ENCODE peak calls at places on chromosomes 13 and 19, in six cellular contexts. H is tibial artery, Y is transverse colon, C is natural killer cell, M is activated B cell treated with CpG ODN at 0.5 μM for 24 hours, A is AG04450. Q is an unnamed sample.
A peak's percentile ranks its signal among the peaks of the same experiment; 100 is the strongest.

GRCh38 chr19:58380037-58380735 is 644 bp downstream of the ZNF837 start:
- DNase-seq in M (no peak), Y (no peak), A (no peak), H (no peak), C (no peak), Q (no peak)

GRCh38 chr13:20190481-20191310 is 2.0 kb downstream of the GJB2 start:
- DNase-seq in H (no peak), C (no peak), M (no peak), A (peak; percentile 39), Y (no peak), Q (no peak)

GRCh38 chr19:12527034-12527836 is 24.0 kb downstream of the ZNF564 start:
- DNase-seq in H (no peak), M (no peak), Y (no peak), C (no peak), A (no peak), Q (no peak)

GRCh38 chr19:50679177-50680125 is 30.2 kb downstream of the C19orf81 start:
- DNase-seq in Y (peak; percentile 77), C (peak; percentile 73), M (peak; percentile 80), A (peak; percentile 36), H (peak; percentile 54), Q (peak; percentile 18)

GRCh38 chr13:67259208-67259607 is 29.1 kb upstream of the PCDH9 start:
- DNase-seq in H (no peak), Y (no peak), C (no peak), M (no peak), A (no peak), Q (no peak)

GRCh38 chr13:100588350-100589177 is at the start of gene GGACT:
- DNase-seq in H (peak; percentile 38), A (no peak), M (peak; percentile 80), C (peak; percentile 81), Y (peak; percentile 84), Q (peak; percentile 86)

GRCh38 chr19:43763473-43763939 is 8.7 kb upstream of the SMG9 start:
- DNase-seq in M (no peak), C (no peak), Y (no peak), H (no peak), A (no peak), Q (no peak)

GRCh38 chr13:96086736-96087135 is 3.2 kb upstream of the HS6ST3 start:
- DNase-seq in A (no peak), M (no peak), Y (no peak), H (no peak), C (no peak), Q (no peak)

GRCh38 chr13:98252931-98253470 is 75.9 kb upstream of the RNF113B start:
- DNase-seq in C (no peak), H (no peak), Y (no peak), A (no peak), M (no peak), Q (no peak)

GRCh38 chr13:95160112-95160906 is 140.9 kb downstream of the ABCC4 start:
- DNase-seq in A (peak; percentile 21), Y (no peak), C (no peak), H (no peak), M (no peak), Q (no peak)

DNA sequence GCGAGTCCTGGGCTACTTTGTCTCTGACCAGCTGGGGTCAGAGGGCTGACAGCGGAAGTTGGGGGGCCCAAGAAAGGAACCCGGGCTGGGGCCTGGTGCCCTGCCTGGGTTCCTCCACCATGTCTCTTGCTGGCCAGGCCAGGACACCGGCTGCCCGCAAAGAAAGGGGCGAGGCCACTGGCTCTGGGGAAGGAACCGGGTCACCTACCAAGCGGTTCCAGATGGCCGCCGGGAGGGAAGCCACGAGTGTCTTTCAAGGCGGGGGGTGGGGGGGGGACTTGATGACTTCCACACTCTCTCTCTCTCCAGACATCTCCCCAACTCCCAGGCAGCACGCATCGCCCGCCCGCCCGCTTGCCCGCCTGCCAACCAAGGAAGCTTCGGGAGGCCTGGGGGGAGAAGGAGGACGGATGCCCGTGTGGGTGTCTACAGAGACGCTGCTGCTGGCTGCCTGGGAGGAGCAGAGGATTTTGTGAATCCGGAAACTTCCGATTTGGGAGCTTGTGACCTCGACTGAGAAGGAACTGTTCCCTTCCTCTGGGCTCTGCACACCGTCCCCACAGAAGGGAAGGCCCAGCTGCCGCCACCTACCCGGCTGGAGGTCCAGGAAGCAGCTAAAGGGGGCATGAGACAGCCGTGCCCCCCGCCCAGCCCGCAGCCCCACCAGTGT is 1.1 kb downstream of the PIP5K1C start:
- DNase-seq in H (peak; percentile 66), C (peak; percentile 26), M (peak; percentile 31), Y (peak; percentile 50), A (no peak), Q (no peak)
- TF ChIP-seq CTCF in H (no peak), C (no peak), M (no peak), Y (no peak), A (no peak), Q (no peak)

DNA sequence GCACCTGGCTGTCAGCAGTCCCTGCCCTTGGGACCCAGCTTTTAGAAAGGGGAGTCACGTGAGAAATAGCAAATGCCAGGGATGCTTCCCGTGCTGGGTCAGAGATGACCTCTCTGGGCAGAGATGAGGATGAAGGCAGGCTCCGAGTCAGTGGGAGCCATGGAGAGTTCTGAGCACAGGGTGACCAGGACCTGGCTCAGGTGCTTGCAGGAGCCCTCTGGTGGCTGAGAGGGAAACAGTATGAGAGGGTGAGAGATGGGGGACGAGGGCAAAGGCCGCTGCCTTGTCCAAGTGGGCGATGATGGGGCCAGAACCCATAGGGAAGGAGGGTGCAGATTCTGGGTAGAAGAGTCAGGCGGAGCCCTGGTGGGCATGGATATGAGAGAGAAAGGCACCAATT is 15.8 kb downstream of the TMED1 start:
- DNase-seq in C (no peak), Y (no peak), A (no peak), M (no peak), H (no peak), Q (no peak)
- TF ChIP-seq CTCF in C (no peak), Y (no peak), A (peak; percentile 22), M (no peak), H (no peak), Q (no peak)

GRCh38 chr13:113123226-113124150 is 889 bp downstream of the F10 start:
- DNase-seq in H (no peak), Y (no peak), A (no peak), M (peak; percentile 2), C (no peak), Q (peak; percentile 38)
- TF ChIP-seq CTCF in H (no peak), Y (no peak), A (peak; percentile 30), M (no peak), C (no peak), Q (no peak)

GRCh38 chr13:101755228-101755887 is 302.9 kb downstream of the ITGBL1 start:
- DNase-seq in Y (no peak), H (no peak), C (no peak), M (no peak), A (no peak), Q (no peak)

GRCh38 chr13:101752432-101752831 is 300.0 kb downstream of the ITGBL1 start:
- DNase-seq in M (no peak), C (no peak), A (no peak), Y (no peak), H (no peak), Q (no peak)

GRCh38 chr13:101763191-101763590 is 310.7 kb downstream of the ITGBL1 start:
- DNase-seq in Y (no peak), M (no peak), C (no peak), H (no peak), A (no peak), Q (no peak)

GRCh38 chr13:101757446-101758039 is 305.1 kb downstream of the ITGBL1 start:
- DNase-seq in A (no peak), M (no peak), H (no peak), C (no peak), Y (no peak), Q (no peak)
- TF ChIP-seq CTCF in A (peak; percentile 58), M (no peak), H (peak; percentile 73), C (no peak), Y (peak; percentile 56), Q (peak; percentile 57)

GRCh38 chr13:33845572-33846305 is 27.8 kb downstream of the RFC3 start:
- DNase-seq in M (no peak), C (no peak), A (no peak), H (no peak), Y (no peak), Q (no peak)
- TF ChIP-seq CTCF in M (no peak), C (no peak), A (no peak), H (no peak), Y (no peak), Q (no peak)

GRCh38 chr13:44352202-44352601 is 21.4 kb upstream of the SERP2 start:
- DNase-seq in H (no peak), M (no peak), Y (no peak), C (no peak), A (no peak), Q (no peak)

GRCh38 chr13:44352671-44353070 is 21.0 kb upstream of the SERP2 start:
- DNase-seq in H (no peak), C (peak; percentile 42), Y (no peak), A (no peak), M (no peak), Q (no peak)

GRCh38 chr13:44354884-44355283 is 18.7 kb upstream of the SERP2 start:
- DNase-seq in C (no peak), H (no peak), M (no peak), Y (no peak), A (no peak), Q (no peak)

GRCh38 chr13:44354322-44354721 is 19.3 kb upstream of the SERP2 start:
- DNase-seq in H (no peak), M (no peak), Y (no peak), C (no peak), A (no peak), Q (no peak)

GRCh38 chr13:44355643-44356042 is 18.0 kb upstream of the SERP2 start:
- DNase-seq in C (no peak), Y (no peak), M (no peak), A (no peak), H (no peak), Q (no peak)
- TF ChIP-seq CTCF in C (no peak), Y (no peak), M (no peak), A (no peak), H (no peak), Q (no peak)

DNA sequence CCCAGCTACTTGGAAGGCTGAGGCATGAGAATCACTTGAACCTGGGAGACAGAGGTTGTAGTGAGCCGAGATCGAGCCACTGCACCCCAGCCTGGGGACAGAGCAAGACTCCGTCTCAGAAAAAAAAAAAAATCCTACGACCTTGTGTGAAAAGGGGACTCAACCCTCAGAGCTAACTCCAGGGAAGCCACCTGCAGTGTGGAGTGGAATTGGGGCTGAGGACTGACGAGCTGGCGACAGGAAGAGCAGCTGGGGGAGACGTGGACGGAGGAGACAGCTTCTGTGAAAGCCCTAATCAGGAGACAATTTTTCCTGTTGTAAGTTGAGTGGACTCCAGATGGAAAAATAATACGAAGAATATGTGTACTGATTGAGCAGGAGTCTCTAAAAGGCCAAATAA is 11.9 kb upstream of the LAIR1 start:
- DNase-seq in A (no peak), H (no peak), C (no peak), M (no peak), Y (no peak), Q (no peak)
- TF ChIP-seq CTCF in A (no peak), H (no peak), C (no peak), M (no peak), Y (no peak), Q (no peak)